ENCODE peak calls at places on chromosome 1, in eight cellular contexts. L is IMR-90; W is uterus; P is neural progenitor cell; N is CD8-positive, alpha-beta T cell; S is brain microvascular endothelial cell; M is iPS DF 6.9; V is cardiac muscle cell. R is an unnamed sample.

GRCh38 chr1:165152727-165153126 is 203.8 kb downstream of the LMX1A start:
- DNase-seq in L (no peak), W (no peak), P (peak), N (no peak), S (no peak), M (no peak), V (no peak), R (no peak)

GRCh38 chr1:225418598-225418997 is 9.2 kb downstream of the LBR start:
- DNase-seq in L (no peak), W (no peak), P (no peak), N (no peak), S (no peak), M (no peak), V (no peak), R (no peak)

GRCh38 chr1:40739455-40740008 is 44.1 kb upstream of the KCNQ4 start:
- DNase-seq in L (peak), W (no peak), P (no peak), N (no peak), S (no peak), M (no peak), V (no peak), R (no peak)

GRCh38 chr1:99553301-99553700 is 92.6 kb upstream of the PALMD start:
- DNase-seq in L (no peak), W (no peak), P (no peak), N (no peak), S (no peak), M (no peak), V (no peak), R (no peak)

GRCh38 chr1:202164271-202165037 is 4.1 kb upstream of the PTPN7 start:
- DNase-seq in L (no peak), W (no peak), P (no peak), N (peak), S (no peak), M (no peak), V (no peak), R (no peak)

GRCh38 chr1:63683759-63684158 is 90.1 kb upstream of the ROR1 start:
- DNase-seq in L (no peak), W (no peak), P (no peak), N (no peak), S (no peak), M (no peak), V (no peak), R (no peak)

GRCh38 chr1:9112961-9113880 is 15.7 kb downstream of the GPR157 start:
- DNase-seq in L (peak), W (no peak), P (no peak), N (no peak), S (peak), M (no peak), V (no peak), R (no peak)

GRCh38 chr1:94351441-94351840 is 66.7 kb upstream of the ABCD3 start:
- DNase-seq in L (no peak), W (no peak), P (no peak), N (no peak), S (no peak), M (no peak), V (no peak), R (no peak)

GRCh38 chr1:167060141-167061072 is 29.8 kb downstream of the GPA33 start:
- DNase-seq in L (no peak), W (no peak), P (peak), N (no peak), S (no peak), M (no peak), V (no peak), R (no peak)

GRCh38 chr1:38308780-38309179 is 262.2 kb upstream of the POU3F1 start:
- DNase-seq in L (no peak), W (no peak), P (no peak), N (no peak), S (no peak), M (no peak), V (no peak), R (no peak)

GRCh38 chr1:4825841-4826450 is 171.5 kb downstream of the AJAP1 start:
- DNase-seq in L (no peak), W (no peak), P (peak), N (no peak), S (peak), M (peak), V (no peak), R (no peak)

GRCh38 chr1:84245566-84245965 is 55.9 kb upstream of the SAMD13 start:
- DNase-seq in L (no peak), W (no peak), P (no peak), N (no peak), S (no peak), M (no peak), V (peak), R (no peak)

GRCh38 chr1:117815926-117816325 is 113.5 kb downstream of the GDAP2 start:
- DNase-seq in L (no peak), W (no peak), P (no peak), N (no peak), S (no peak), M (no peak), V (no peak), R (no peak)
- H3K27ac ChIP-seq in L (peak), W (peak), P (no peak), N (no peak), S (no peak), M (no peak), V (no peak), R (no peak)

GRCh38 chr1:173871091-173871490 is 2.9 kb downstream of the ZBTB37 start:
- DNase-seq in L (no peak), W (no peak), P (no peak), N (no peak), S (no peak), M (no peak), V (no peak), R (no peak)
- H3K27ac ChIP-seq in L (no peak), W (no peak), P (no peak), N (peak), S (no peak), M (no peak), V (no peak), R (no peak)

GRCh38 chr1:185644531-185644930 is 89.7 kb upstream of the HMCN1 start:
- DNase-seq in L (no peak), W (no peak), P (no peak), N (no peak), S (no peak), M (no peak), V (no peak), R (no peak)

GRCh38 chr1:185646202-185646683 is 87.9 kb upstream of the HMCN1 start:
- DNase-seq in L (peak), W (no peak), P (peak), N (no peak), S (peak), M (peak), V (peak), R (no peak)

GRCh38 chr1:185645201-185645640 is 89.0 kb upstream of the HMCN1 start:
- DNase-seq in L (no peak), W (no peak), P (peak), N (no peak), S (peak), M (no peak), V (peak), R (no peak)

GRCh38 chr1:185648858-185649589 is 85.2 kb upstream of the HMCN1 start:
- DNase-seq in L (no peak), W (no peak), P (no peak), N (no peak), S (no peak), M (no peak), V (no peak), R (no peak)

GRCh38 chr1:185645686-185646085 is 88.5 kb upstream of the HMCN1 start:
- DNase-seq in L (peak), W (no peak), P (no peak), N (no peak), S (no peak), M (no peak), V (peak), R (no peak)
- H3K27ac ChIP-seq in L (peak), W (no peak), P (peak), N (no peak), S (peak), M (no peak), V (peak), R (peak)

GRCh38 chr1:6666696-6667095 is 34.9 kb downstream of the DNAJC11 start:
- DNase-seq in L (no peak), W (no peak), P (no peak), N (no peak), S (no peak), M (no peak), V (no peak), R (no peak)
- H3K27ac ChIP-seq in L (no peak), W (no peak), P (no peak), N (no peak), S (no peak), M (no peak), V (no peak), R (no peak)

DNA sequence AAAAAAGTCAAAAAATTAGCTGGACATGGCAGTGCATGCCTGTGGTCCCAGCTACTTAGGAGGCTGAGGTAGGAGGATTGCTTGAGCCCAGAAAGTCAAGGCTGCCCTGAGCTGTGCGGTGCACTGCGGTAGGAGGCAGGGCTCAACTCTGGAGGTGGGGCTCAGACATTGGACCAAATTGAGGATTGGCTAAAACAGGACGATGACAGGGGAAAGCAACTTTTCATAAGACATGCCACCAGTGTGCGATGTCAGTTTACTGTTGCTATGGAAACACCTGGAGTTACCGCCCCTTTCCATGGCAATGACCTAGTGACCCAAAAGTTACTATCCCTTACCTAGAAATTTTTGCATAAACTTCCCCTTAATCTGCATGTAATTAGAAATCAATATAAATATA is 85.3 kb downstream of the DISP3 start:
- DNase-seq in L (no peak), W (no peak), P (no peak), N (no peak), S (no peak), M (no peak), V (no peak), R (no peak)
- H3K27ac ChIP-seq in L (no peak), W (no peak), P (no peak), N (no peak), S (no peak), M (no peak), V (peak), R (no peak)

GRCh38 chr1:78712467-78712866 is 62.8 kb downstream of the IFI44 start:
- DNase-seq in L (no peak), W (no peak), P (no peak), N (no peak), S (no peak), M (no peak), V (no peak), R (no peak)
- H3K27ac ChIP-seq in L (no peak), W (no peak), P (no peak), N (no peak), S (no peak), M (no peak), V (no peak), R (no peak)

DNA sequence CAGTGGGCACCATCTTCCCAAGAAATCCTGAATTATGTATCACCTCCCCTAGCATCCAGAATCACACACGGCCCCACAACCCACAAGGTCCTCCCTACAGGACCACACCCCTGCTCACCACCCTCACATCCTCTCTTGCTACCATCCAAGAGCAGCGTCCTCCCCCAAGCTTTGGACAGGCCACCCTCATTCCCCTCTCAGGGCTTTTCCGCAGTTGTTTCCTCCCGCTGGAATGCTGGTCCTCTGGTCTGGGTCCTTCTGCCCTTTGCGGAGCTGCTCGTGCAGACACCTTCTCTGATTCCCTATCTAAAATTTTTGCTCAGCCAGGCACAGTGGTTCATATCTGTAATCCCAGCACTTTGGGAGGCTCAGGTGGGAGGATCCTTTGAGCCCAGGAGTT is 56.5 kb downstream of the TOMM20 start:
- DNase-seq in L (no peak), W (no peak), P (no peak), N (no peak), S (no peak), M (no peak), V (no peak), R (no peak)
- H3K27ac ChIP-seq in L (no peak), W (no peak), P (no peak), N (no peak), S (no peak), M (no peak), V (no peak), R (no peak)

GRCh38 chr1:51188230-51188629 is 47.8 kb upstream of the RNF11 start:
- DNase-seq in L (no peak), W (no peak), P (no peak), N (no peak), S (no peak), M (no peak), V (no peak), R (no peak)

GRCh38 chr1:51192213-51192843 is 43.7 kb upstream of the RNF11 start:
- DNase-seq in L (peak), W (peak), P (peak), N (peak), S (peak), M (peak), V (peak), R (no peak)

GRCh38 chr1:51190996-51191395 is 45.1 kb upstream of the RNF11 start:
- DNase-seq in L (no peak), W (no peak), P (no peak), N (no peak), S (no peak), M (no peak), V (no peak), R (no peak)

GRCh38 chr1:51193564-51193963 is 42.5 kb upstream of the RNF11 start:
- DNase-seq in L (no peak), W (no peak), P (no peak), N (no peak), S (no peak), M (no peak), V (no peak), R (no peak)

GRCh38 chr1:51189421-51190073 is 46.5 kb upstream of the RNF11 start:
- DNase-seq in L (peak), W (peak), P (peak), N (peak), S (peak), M (peak), V (peak), R (no peak)
- H3K27ac ChIP-seq in L (no peak), W (no peak), P (no peak), N (no peak), S (no peak), M (no peak), V (no peak), R (no peak)

GRCh38 chr1:205583461-205584130 is 48.2 kb downstream of the ELK4 start:
- DNase-seq in L (no peak), W (no peak), P (no peak), N (no peak), S (no peak), M (no peak), V (no peak), R (peak)
- H3K27ac ChIP-seq in L (no peak), W (no peak), P (no peak), N (no peak), S (no peak), M (no peak), V (no peak), R (no peak)

GRCh38 chr1:223401873-223402789 is 8.9 kb downstream of the CCDC185 start:
- DNase-seq in L (peak), W (no peak), P (no peak), N (no peak), S (no peak), M (no peak), V (peak), R (no peak)
- H3K27ac ChIP-seq in L (no peak), W (no peak), P (no peak), N (no peak), S (no peak), M (no peak), V (no peak), R (no peak)